ENCODE peak calls at places on chromosomes 2 and 18, in ten cellular contexts. X is ovary, Z is spleen, K is coronary artery, Q is colonic mucosa, T is transverse colon, U is right cardiac atrium, A is IMR-90, Y is H1, H is heart left ventricle. L is an unnamed sample.

GRCh38 chr18:32930695-32931301 is 158.0 kb upstream of the KLHL14 start:
- DNase-seq in T (no peak), Y (no peak), K (no peak), A (peak; percentile 60), Z (no peak), U (no peak), Q (no peak), X (no peak), H (no peak), L (no peak)

GRCh38 chr2:205706769-205707375 is 24.6 kb downstream of the NRP2 start:
- DNase-seq in Z (peak; percentile 93), K (no peak), U (peak; percentile 77), Q (peak; percentile 35), T (peak; percentile 58), H (peak; percentile 80), A (peak; percentile 97), Y (no peak), X (peak; percentile 73), L (peak; percentile 56)

GRCh38 chr2:97745474-97746172 is 32.2 kb downstream of the ZAP70 start:
- DNase-seq in H (no peak), Y (no peak), K (no peak), X (no peak), T (no peak), U (no peak), Q (no peak), Z (peak; percentile 77), A (peak; percentile 40), L (no peak)

GRCh38 chr2:238169021-238169707 is 10.4 kb downstream of the ERFE start:
- DNase-seq in U (peak; percentile 67), K (peak; percentile 71), A (peak; percentile 98), H (no peak), Y (no peak), T (no peak), Z (no peak), Q (no peak), X (peak; percentile 64), L (no peak)

GRCh38 chr18:63016270-63016669 is 300.9 kb downstream of the PHLPP1 start:
- DNase-seq in U (no peak), Y (peak; percentile 50), T (peak; percentile 37), A (peak; percentile 59), Q (peak; percentile 57), X (peak; percentile 62), K (no peak), H (peak; percentile 42), Z (no peak), L (peak; percentile 69)

GRCh38 chr2:61017003-61017555 is 441 bp upstream of the PEX13 start:
- DNase-seq in T (peak; percentile 90), A (peak; percentile 71), Z (peak; percentile 87), Q (peak; percentile 93), K (peak; percentile 82), Y (peak; percentile 88), H (peak; percentile 70), U (peak; percentile 54), X (peak; percentile 64), L (peak; percentile 94)

GRCh38 chr2:69798909-69799526 is 30.4 kb upstream of the GMCL1 start:
- DNase-seq in U (no peak), T (no peak), Z (no peak), Y (no peak), K (no peak), Q (no peak), H (no peak), X (no peak), A (peak; percentile 84), L (peak; percentile 69)

GRCh38 chr2:8153258-8153718 is 528.6 kb upstream of the ID2 start:
- DNase-seq in K (no peak), H (no peak), Q (peak; percentile 5), Z (no peak), A (no peak), Y (no peak), X (no peak), U (no peak), T (no peak), L (no peak)

GRCh38 chr2:160920061-160920460 is 240.2 kb upstream of the TANK start:
- DNase-seq in U (no peak), T (no peak), X (no peak), H (no peak), Y (no peak), Z (no peak), K (no peak), A (no peak), Q (no peak), L (no peak)

GRCh38 chr2:241935314-241935713 is 65.8 kb downstream of the RTP5 start:
- DNase-seq in X (no peak), U (no peak), A (peak; percentile 75), Z (no peak), H (no peak), Q (no peak), K (no peak), Y (no peak), T (no peak), L (no peak)

GRCh38 chr18:23573948-23574431 is 12.3 kb downstream of the NPC1 start:
- DNase-seq in Q (no peak), X (peak; percentile 37), K (no peak), A (peak; percentile 72), Y (no peak), Z (no peak), T (no peak), H (no peak), U (no peak), L (peak; percentile 73)

GRCh38 chr2:238143239-238143951 is 4.9 kb downstream of the KLHL30 start:
- DNase-seq in K (peak; percentile 81), Q (no peak), Y (no peak), T (no peak), U (peak; percentile 55), H (peak; percentile 64), Z (no peak), A (peak; percentile 47), X (no peak), L (no peak)

GRCh38 chr2:163185160-163185559 is 346.6 kb upstream of the KCNH7 start:
- DNase-seq in Q (no peak), T (no peak), Z (no peak), K (no peak), X (no peak), H (no peak), A (no peak), Y (no peak), U (no peak), L (no peak)

DNA sequence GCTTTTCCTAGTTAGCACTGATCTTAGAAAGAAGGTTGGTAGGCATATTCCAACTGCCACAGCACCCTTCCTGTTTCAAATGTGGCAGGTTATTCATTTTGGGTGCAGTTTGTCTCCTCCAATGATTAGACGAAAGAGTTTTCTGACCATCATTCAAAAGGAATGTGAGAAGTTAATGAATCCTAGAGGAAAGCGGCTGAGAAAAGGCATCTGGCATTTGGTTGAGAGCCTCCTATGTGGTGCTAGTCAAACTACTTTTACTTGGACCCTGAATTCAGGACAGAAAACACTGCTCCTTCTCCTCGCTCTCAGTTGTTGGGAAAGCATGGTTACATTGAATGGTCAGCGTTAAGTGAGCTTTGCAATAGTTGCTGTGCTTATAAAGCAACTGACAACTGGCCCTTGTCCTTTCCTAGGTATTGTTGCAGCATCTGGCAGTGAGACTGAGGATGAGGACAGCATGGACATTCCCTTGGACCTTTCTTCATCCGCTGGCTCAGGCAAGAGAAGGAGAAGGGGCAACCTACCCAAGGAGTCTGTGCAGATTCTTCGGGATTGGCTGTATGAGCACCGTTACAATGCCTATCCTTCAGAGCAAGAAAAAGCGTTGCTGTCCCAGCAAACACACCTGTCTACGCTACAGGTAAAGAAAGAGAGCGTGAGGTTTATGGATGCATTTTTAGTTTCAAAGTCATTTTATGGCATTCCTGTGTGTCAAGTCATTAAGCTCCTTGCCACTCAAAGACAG is 6.1 kb downstream of the TGIF1 start:
- DNase-seq in X (no peak), H (no peak), T (peak; percentile 48), Q (peak; percentile 57), K (no peak), U (no peak), Z (no peak), A (peak; percentile 54), Y (no peak), L (no peak)
- H3K27ac ChIP-seq in X (no peak overlapping the region), H (no peak overlapping the region), T (peak overlapping the region; percentile 98), Q (peak overlapping the region; percentile 100), K (no peak overlapping the region), U (no peak overlapping the region), Z (no peak overlapping the region), A (peak overlapping the region; percentile 82), Y (peak overlapping the region; percentile 19), L (peak overlapping the region; percentile 19)

DNA sequence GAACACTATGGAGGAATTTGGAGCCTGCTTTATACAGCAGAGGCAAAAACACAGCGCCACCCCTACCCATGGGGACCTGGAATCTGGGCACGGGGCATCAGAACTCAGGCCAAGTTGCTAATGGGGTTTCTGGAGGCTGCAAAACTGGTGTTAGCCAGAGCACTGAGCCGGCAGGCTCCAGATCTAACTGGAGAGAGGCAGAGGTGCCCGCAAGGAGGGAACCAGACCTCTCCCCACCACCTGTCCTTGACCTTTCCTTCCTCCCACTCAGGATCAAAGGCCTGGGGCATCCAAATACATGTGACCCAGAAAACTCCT is 126.6 kb downstream of the TNS1 start:
- DNase-seq in T (no peak), A (no peak), H (no peak), Z (no peak), X (no peak), Q (no peak), Y (no peak), U (no peak), K (no peak), L (no peak)
- H3K27ac ChIP-seq in T (peak overlapping the region; percentile 39), A (no peak overlapping the region), H (no peak overlapping the region), Z (no peak overlapping the region), X (no peak overlapping the region), Q (no peak overlapping the region), Y (no peak overlapping the region), U (no peak overlapping the region), K (peak overlapping the region; percentile 40), L (no peak overlapping the region)

GRCh38 chr2:221245772-221246171 is 326.3 kb downstream of the EPHA4 start:
- DNase-seq in X (no peak), K (no peak), H (no peak), Z (no peak), T (no peak), U (no peak), Q (no peak), Y (no peak), A (no peak), L (no peak)
- H3K27ac ChIP-seq in X (no peak overlapping the region), K (no peak overlapping the region), H (no peak overlapping the region), Z (no peak overlapping the region), T (no peak overlapping the region), U (no peak overlapping the region), Q (no peak overlapping the region), Y (no peak overlapping the region), A (no peak overlapping the region), L (no peak overlapping the region)

GRCh38 chr2:120736955-120737801 is 1.5 kb downstream of the GLI2 start:
- DNase-seq in Z (peak; percentile 68), K (peak; percentile 77), Q (peak; percentile 52), X (peak; percentile 83), H (peak; percentile 68), T (no peak), U (peak; percentile 70), Y (peak; percentile 72), A (peak; percentile 92), L (peak; percentile 90)

GRCh38 chr2:120738786-120739771 is 3.4 kb downstream of the GLI2 start:
- DNase-seq in A (no peak), Z (peak; percentile 66), H (no peak), U (no peak), K (peak; percentile 68), Q (peak; percentile 77), X (peak; percentile 33), T (no peak), Y (peak; percentile 59), L (peak; percentile 74)

GRCh38 chr2:120736202-120736954 is 710 bp downstream of the GLI2 start:
- DNase-seq in H (no peak), Y (peak; percentile 64), K (peak; percentile 76), A (no peak), X (peak; percentile 79), U (peak; percentile 45), Z (peak; percentile 62), T (no peak), Q (peak; percentile 31), L (peak; percentile 87)

GRCh38 chr2:120735750-120736170 is at the start of gene GLI2:
- DNase-seq in Q (peak; percentile 71), Y (peak; percentile 90), H (peak; percentile 81), T (peak; percentile 65), K (peak; percentile 83), Z (peak; percentile 81), X (peak; percentile 84), U (peak; percentile 81), A (peak; percentile 87), L (peak; percentile 93)

GRCh38 chr2:120737802-120738516 is 2.3 kb downstream of the GLI2 start:
- DNase-seq in A (no peak), T (peak; percentile 45), Y (peak; percentile 67), X (peak; percentile 27), H (no peak), U (no peak), Q (peak; percentile 85), Z (peak; percentile 68), K (peak; percentile 73), L (peak; percentile 91)
- H3K27ac ChIP-seq in A (peak overlapping the region; percentile 98), T (peak overlapping the region; percentile 87), Y (no peak overlapping the region), X (peak overlapping the region; percentile 78), H (no peak overlapping the region), U (no peak overlapping the region), Q (peak overlapping the region; percentile 47), Z (no peak overlapping the region), K (peak overlapping the region; percentile 91), L (peak overlapping the region; percentile 89)

L was measured in endodermal cell.